ENCODE peak calls at places on chromosomes 3 and 15, in five cellular contexts. C is stomach, M is sigmoid colon, A is body of pancreas, V is IMR-90. R is an unnamed sample.

GRCh38 chr3:52763466-52763865 is 7.3 kb downstream of the NEK4 start:
- DNase-seq in C (no peak), M (no peak), A (no peak), V (no peak), R (no peak)

GRCh38 chr3:56123487-56123886 is 344.8 kb downstream of the ERC2 start:
- DNase-seq in C (no peak), M (no peak), A (no peak), V (no peak), R (no peak)

GRCh38 chr3:141081141-141081795 is 30.1 kb downstream of the SPSB4 start:
- DNase-seq in C (no peak), M (peak; percentile 25), A (no peak), V (no peak), R (no peak)

GRCh38 chr3:52246728-52247454 is 1.3 kb downstream of the PPM1M start:
- DNase-seq in C (no peak), M (no peak), A (no peak), V (no peak), R (no peak)

GRCh38 chr15:60804986-60805949 is 326.3 kb upstream of the ICE2 start:
- DNase-seq in C (no peak), M (no peak), A (peak; percentile 30), V (peak; percentile 74), R (peak; percentile 16)

GRCh38 chr15:94412979-94413741 is 181.8 kb downstream of the MCTP2 start:
- DNase-seq in C (no peak), M (no peak), A (no peak), V (peak; percentile 25), R (no peak)

GRCh38 chr3:171566803-171567422 is 106.7 kb upstream of the TNIK start:
- DNase-seq in C (no peak), M (no peak), A (no peak), V (peak; percentile 46), R (no peak)

GRCh38 chr15:38217181-38217580 is 35.5 kb upstream of the SPRED1 start:
- DNase-seq in C (no peak), M (no peak), A (no peak), V (peak; percentile 76), R (no peak)

DNA sequence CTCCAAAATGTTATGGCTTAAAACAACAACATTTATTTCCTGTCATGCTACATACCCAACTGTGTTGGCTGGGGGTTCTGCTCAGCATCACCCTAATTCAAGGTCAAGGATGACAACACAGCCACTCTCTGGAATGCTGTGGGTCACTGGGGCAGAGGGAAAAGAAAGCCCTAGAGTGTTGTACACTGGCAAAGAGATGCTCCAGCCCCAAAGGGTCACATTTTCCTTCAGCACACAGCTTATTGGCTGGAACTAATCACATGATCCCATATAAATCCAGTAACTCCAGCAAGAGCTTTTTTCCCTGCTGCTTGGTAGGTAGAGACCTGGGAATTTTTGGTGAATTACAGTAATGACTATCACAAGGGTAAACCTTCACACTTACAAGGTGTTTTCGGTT is 1041.4 kb downstream of the NTRK3 start:
- DNase-seq in C (no peak), M (no peak), A (no peak), V (no peak), R (no peak)
- TF ChIP-seq CTCF in C (no peak), M (no peak), A (no peak), V (no peak), R (no peak)

DNA sequence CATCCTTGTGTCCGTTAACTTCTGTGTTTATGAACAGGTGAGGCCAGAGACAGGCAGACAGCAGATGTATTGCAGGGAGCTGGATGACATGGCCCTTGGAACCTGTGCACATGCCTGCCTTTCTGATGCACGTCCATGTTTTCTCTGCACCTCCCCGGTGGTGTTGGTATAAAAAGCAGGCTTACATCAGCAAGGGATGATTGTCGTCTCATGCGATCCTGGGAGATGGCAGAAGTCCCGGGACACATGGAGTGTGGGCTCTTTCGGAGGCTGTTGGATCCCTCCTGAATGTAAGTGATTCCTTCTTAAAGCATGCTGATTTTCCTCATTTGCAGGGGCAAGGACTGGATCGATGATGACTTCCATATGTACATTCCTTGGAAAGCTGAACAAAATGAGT is 134.8 kb downstream of the SNRPN start:
- DNase-seq in C (no peak), M (no peak), A (no peak), V (no peak), R (no peak)
- H3K9me3 ChIP-seq in C (peaks cover 100% of the 10 kb centered on the region), M (peaks cover 20% of the 10 kb centered on the region), A (no peaks in the 10 kb centered on the region), V (peaks cover 68% of the 10 kb centered on the region), R (no peaks in the 10 kb centered on the region)

DNA sequence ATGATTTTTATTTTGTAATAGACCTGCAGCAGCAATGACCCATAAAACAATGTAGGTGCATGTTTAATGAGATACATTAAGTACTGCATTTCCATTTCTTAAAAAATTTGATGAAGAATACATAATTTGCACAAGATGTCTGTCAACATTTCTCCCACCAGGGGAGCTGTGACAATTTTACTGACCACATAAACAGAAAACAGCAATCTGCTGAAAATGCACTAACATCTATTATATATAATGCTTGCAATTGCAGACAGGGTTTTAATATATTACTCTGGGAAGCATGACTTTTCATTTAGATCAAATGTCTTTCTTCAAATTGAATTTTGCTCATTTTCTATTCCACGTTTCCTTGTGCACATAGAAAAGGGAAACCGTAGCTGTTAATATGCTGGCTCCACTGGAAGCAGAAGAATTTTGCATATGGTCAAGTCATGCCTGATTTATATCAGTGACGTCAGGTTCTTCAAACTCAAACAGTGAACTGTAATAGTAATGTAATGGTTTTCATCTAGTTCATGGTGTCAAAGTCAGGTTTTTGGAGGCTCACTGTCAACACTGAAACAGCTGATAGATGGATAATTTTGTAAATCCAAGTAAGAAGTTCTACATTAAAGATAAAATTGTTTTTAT is 79.8 kb upstream of the IGF1R start:
- DNase-seq in C (no peak), M (no peak), A (no peak), V (no peak), R (no peak)
- TF ChIP-seq POLR2A in C (no peak), M (no peak), A (no peak), V (no peak), R (no peak)

GRCh38 chr3:119681279-119681678 is 4.1 kb upstream of the COX17 start:
- DNase-seq in C (no peak), M (no peak), A (no peak), V (peak; percentile 58), R (no peak)
- TF ChIP-seq CTCF in C (no peak), M (peak; percentile 50), A (no peak), V (peak; percentile 74), R (no peak)

GRCh38 chr15:22259881-22260421 is 179.6 kb downstream of the OR4M2 start:
- DNase-seq in C (no peak), M (no peak), A (no peak), V (no peak), R (no peak)

GRCh38 chr15:22257047-22257667 is 176.8 kb downstream of the OR4M2 start:
- DNase-seq in C (no peak), M (no peak), A (no peak), V (no peak), R (no peak)

GRCh38 chr15:22253676-22254408 is 173.5 kb downstream of the OR4M2 start:
- DNase-seq in C (no peak), M (no peak), A (no peak), V (no peak), R (no peak)

GRCh38 chr15:22258402-22259150 is 178.2 kb downstream of the OR4M2 start:
- DNase-seq in C (no peak), M (no peak), A (no peak), V (no peak), R (no peak)

DNA sequence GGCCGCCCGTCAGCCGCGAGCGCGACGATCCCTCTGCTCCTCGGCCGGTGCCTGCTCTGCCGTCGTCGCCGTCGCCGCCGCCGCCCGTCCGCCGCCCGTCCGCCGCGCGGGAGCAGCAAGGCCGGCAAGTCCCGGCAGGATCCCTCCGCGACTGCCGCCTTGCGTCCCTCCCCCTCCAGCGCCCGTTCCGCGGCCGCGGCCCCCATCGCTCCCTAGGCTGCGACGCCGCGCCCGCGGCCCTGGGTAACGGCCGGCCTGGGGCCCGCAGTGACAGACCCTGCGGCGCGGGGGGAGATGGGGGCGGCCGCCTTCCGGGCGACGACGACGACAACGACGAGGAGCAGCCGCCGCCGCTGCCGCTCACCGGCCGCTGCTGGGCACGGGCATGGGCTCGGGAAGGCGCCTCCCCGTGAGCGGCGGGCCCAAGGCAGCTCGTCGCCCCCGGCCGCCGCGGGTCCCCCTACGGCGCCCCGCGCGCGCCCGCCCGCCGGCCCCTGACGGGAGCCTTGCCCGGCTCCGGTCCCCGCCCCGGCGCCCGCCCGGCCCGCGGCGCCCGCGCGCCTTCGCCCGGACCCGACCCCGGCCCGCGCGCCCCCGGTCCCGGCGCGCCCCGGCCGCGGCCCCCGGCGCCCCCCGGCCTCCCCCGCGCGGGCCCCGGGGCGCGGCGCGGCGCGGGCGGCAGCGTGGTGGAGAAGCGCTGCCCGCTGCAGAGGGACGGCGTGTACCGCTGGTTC is 177.5 kb downstream of the OR4M2 start:
- DNase-seq in C (no peak), M (no peak), A (no peak), V (no peak), R (no peak)
- H3K9me3 ChIP-seq in C (no peaks in the 10 kb centered on the region), M (no peaks in the 10 kb centered on the region), A (no peaks in the 10 kb centered on the region), V (peaks cover 34% of the 10 kb centered on the region), R (no peaks in the 10 kb centered on the region)

GRCh38 chr3:146250449-146251382 is at the start of gene PLSCR4:
- DNase-seq in C (peak; percentile 60), M (peak; percentile 88), A (peak; percentile 72), V (peak; percentile 47), R (peak; percentile 89)
- TF ChIP-seq POLR2A in C (no peak), M (peak; percentile 8), A (peak; percentile 6), V (no peak), R (peak; percentile 70)

GRCh38 chr15:72827216-72827615 is 43.7 kb upstream of the ADPGK start:
- DNase-seq in C (no peak), M (no peak), A (no peak), V (peak; percentile 17), R (no peak)

GRCh38 chr15:72825831-72826230 is 42.3 kb upstream of the ADPGK start:
- DNase-seq in C (no peak), M (no peak), A (no peak), V (no peak), R (no peak)

GRCh38 chr15:72824781-72825180 is 41.2 kb upstream of the ADPGK start:
- DNase-seq in C (no peak), M (no peak), A (no peak), V (no peak), R (no peak)

GRCh38 chr15:72826611-72827010 is 43.1 kb upstream of the ADPGK start:
- DNase-seq in C (no peak), M (no peak), A (no peak), V (no peak), R (no peak)

DNA sequence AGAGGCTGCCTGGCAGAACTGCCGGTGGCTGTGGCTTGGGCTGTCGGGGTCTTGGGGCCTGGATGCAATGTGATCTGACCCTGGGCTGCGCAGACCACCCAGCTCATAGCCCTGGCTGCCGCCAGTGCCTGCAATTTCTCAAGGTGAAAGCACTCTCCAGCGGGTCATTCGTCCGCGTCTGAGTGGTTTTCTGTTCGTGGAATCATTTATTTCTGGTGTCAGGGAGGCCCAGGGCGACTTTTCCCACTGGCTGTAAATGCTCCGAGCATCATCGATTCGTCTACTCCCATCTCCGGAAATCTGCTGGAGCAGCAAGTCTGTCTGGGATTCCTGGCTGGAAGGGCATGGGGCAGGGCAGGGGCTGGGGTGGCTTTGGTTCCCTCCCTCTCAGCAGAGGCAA is 40.6 kb upstream of the ADPGK start:
- DNase-seq in C (no peak), M (no peak), A (no peak), V (no peak), R (peak; percentile 15)
- TF ChIP-seq CTCF in C (no peak), M (no peak), A (no peak), V (no peak), R (no peak)

GRCh38 chr15:79919090-79919748 is 22.4 kb upstream of the MTHFS start:
- DNase-seq in C (no peak), M (no peak), A (no peak), V (no peak), R (no peak)
- H3K9me3 ChIP-seq in C (peaks cover 76% of the 10 kb centered on the region), M (peaks cover 27% of the 10 kb centered on the region), A (no peaks in the 10 kb centered on the region), V (peaks cover 45% of the 10 kb centered on the region), R (no peaks in the 10 kb centered on the region)